ENCODE peak calls at places on chromosome 4, in ten cellular contexts. One of them, this sample, is unnamed.

GRCh38 chr4:182752158-182752910 is 164.9 kb downstream of the DCTD start:
- DNase-seq in right lobe of liver: no peak
- DNase-seq in HepG2: no peak
- DNase-seq in Peyer's patch: no peak
- DNase-seq in prostate gland: no peak
- DNase-seq in ovary: no peak
- DNase-seq in tibial nerve: no peak
- DNase-seq in A549: no peak
- DNase-seq in sigmoid colon: no peak
- DNase-seq in IMR-90: peak
- DNase-seq in this sample: no peak

GRCh38 chr4:145804134-145804533 is 124.2 kb downstream of the C4orf51 start:
- DNase-seq in prostate gland: peak
- DNase-seq in A549: no peak
- DNase-seq in HepG2: peak
- DNase-seq in sigmoid colon: no peak
- DNase-seq in tibial nerve: no peak
- DNase-seq in right lobe of liver: no peak
- DNase-seq in Peyer's patch: no peak
- DNase-seq in ovary: no peak
- DNase-seq in IMR-90: peak
- DNase-seq in this sample: peak

GRCh38 chr4:76691767-76692689 is 205.9 kb downstream of the SOWAHB start:
- DNase-seq in HepG2: no peak
- DNase-seq in Peyer's patch: peak
- DNase-seq in tibial nerve: no peak
- DNase-seq in A549: no peak
- DNase-seq in prostate gland: no peak
- DNase-seq in right lobe of liver: no peak
- DNase-seq in sigmoid colon: no peak
- DNase-seq in ovary: no peak
- DNase-seq in IMR-90: no peak
- DNase-seq in this sample: no peak

GRCh38 chr4:30454504-30454903 is 265.7 kb upstream of the PCDH7 start:
- DNase-seq in sigmoid colon: no peak
- DNase-seq in prostate gland: no peak
- DNase-seq in IMR-90: no peak
- DNase-seq in A549: no peak
- DNase-seq in right lobe of liver: no peak
- DNase-seq in Peyer's patch: no peak
- DNase-seq in tibial nerve: no peak
- DNase-seq in HepG2: no peak
- DNase-seq in ovary: no peak
- DNase-seq in this sample: no peak

GRCh38 chr4:140049924-140050681 is 103.9 kb downstream of the MAML3 start:
- DNase-seq in right lobe of liver: no peak
- DNase-seq in Peyer's patch: no peak
- DNase-seq in sigmoid colon: no peak
- DNase-seq in HepG2: no peak
- DNase-seq in tibial nerve: no peak
- DNase-seq in IMR-90: peak
- DNase-seq in A549: peak
- DNase-seq in ovary: no peak
- DNase-seq in prostate gland: no peak
- DNase-seq in this sample: no peak

GRCh38 chr4:138775890-138776289 is 239.7 kb upstream of the NOCT start:
- DNase-seq in ovary: no peak
- DNase-seq in HepG2: no peak
- DNase-seq in sigmoid colon: no peak
- DNase-seq in tibial nerve: no peak
- DNase-seq in right lobe of liver: no peak
- DNase-seq in prostate gland: no peak
- DNase-seq in Peyer's patch: no peak
- DNase-seq in A549: no peak
- DNase-seq in IMR-90: no peak
- DNase-seq in this sample: no peak

GRCh38 chr4:169272265-169272886 is 1.6 kb upstream of the SH3RF1 start:
- DNase-seq in right lobe of liver: no peak
- DNase-seq in ovary: no peak
- DNase-seq in HepG2: no peak
- DNase-seq in IMR-90: peak
- DNase-seq in sigmoid colon: no peak
- DNase-seq in tibial nerve: no peak
- DNase-seq in prostate gland: no peak
- DNase-seq in Peyer's patch: no peak
- DNase-seq in A549: no peak
- DNase-seq in this sample: no peak

GRCh38 chr4:1109898-1110506 is 3.4 kb downstream of the RNF212 start:
- DNase-seq in HepG2: peak
- DNase-seq in sigmoid colon: no peak
- DNase-seq in prostate gland: no peak
- DNase-seq in right lobe of liver: no peak
- DNase-seq in ovary: no peak
- DNase-seq in Peyer's patch: no peak
- DNase-seq in tibial nerve: no peak
- DNase-seq in A549: peak
- DNase-seq in IMR-90: no peak
- DNase-seq in this sample: no peak

GRCh38 chr4:145498430-145498829 is 16.8 kb downstream of the SMAD1 start:
- DNase-seq in A549: no peak
- DNase-seq in ovary: no peak
- DNase-seq in HepG2: no peak
- DNase-seq in IMR-90: no peak
- DNase-seq in sigmoid colon: no peak
- DNase-seq in right lobe of liver: no peak
- DNase-seq in prostate gland: no peak
- DNase-seq in tibial nerve: no peak
- DNase-seq in Peyer's patch: no peak
- DNase-seq in this sample: no peak

GRCh38 chr4:101850698-101851097 is 60.2 kb downstream of the BANK1 start:
- DNase-seq in prostate gland: no peak
- DNase-seq in tibial nerve: no peak
- DNase-seq in Peyer's patch: no peak
- DNase-seq in ovary: no peak
- DNase-seq in right lobe of liver: no peak
- DNase-seq in IMR-90: no peak
- DNase-seq in A549: no peak
- DNase-seq in sigmoid colon: no peak
- DNase-seq in HepG2: no peak
- DNase-seq in this sample: no peak

GRCh38 chr4:24594887-24595286 is 10.5 kb upstream of the DHX15 start:
- DNase-seq in Peyer's patch: no peak
- DNase-seq in sigmoid colon: no peak
- DNase-seq in ovary: no peak
- DNase-seq in right lobe of liver: no peak
- DNase-seq in HepG2: peak
- DNase-seq in IMR-90: peak
- DNase-seq in prostate gland: no peak
- DNase-seq in A549: peak
- DNase-seq in tibial nerve: no peak
- DNase-seq in this sample: no peak

GRCh38 chr4:118969359-118969758 is 80.7 kb downstream of the SYNPO2 start:
- DNase-seq in HepG2: peak
- DNase-seq in tibial nerve: peak
- DNase-seq in IMR-90: peak
- DNase-seq in A549: peak
- DNase-seq in ovary: peak
- DNase-seq in prostate gland: peak
- DNase-seq in right lobe of liver: no peak
- DNase-seq in sigmoid colon: peak
- DNase-seq in Peyer's patch: peak
- DNase-seq in this sample: peak

GRCh38 chr4:6584865-6585264 is 9.9 kb downstream of the MAN2B2 start:
- DNase-seq in sigmoid colon: no peak
- DNase-seq in Peyer's patch: no peak
- DNase-seq in ovary: no peak
- DNase-seq in A549: no peak
- DNase-seq in tibial nerve: no peak
- DNase-seq in HepG2: no peak
- DNase-seq in IMR-90: no peak
- DNase-seq in prostate gland: no peak
- DNase-seq in right lobe of liver: no peak
- DNase-seq in this sample: no peak

GRCh38 chr4:118811832-118812231 is 24.1 kb downstream of the SEC24D start:
- DNase-seq in A549: no peak
- DNase-seq in tibial nerve: no peak
- DNase-seq in right lobe of liver: no peak
- DNase-seq in HepG2: no peak
- DNase-seq in prostate gland: no peak
- DNase-seq in Peyer's patch: no peak
- DNase-seq in ovary: no peak
- DNase-seq in sigmoid colon: no peak
- DNase-seq in IMR-90: no peak
- DNase-seq in this sample: no peak

DNA sequence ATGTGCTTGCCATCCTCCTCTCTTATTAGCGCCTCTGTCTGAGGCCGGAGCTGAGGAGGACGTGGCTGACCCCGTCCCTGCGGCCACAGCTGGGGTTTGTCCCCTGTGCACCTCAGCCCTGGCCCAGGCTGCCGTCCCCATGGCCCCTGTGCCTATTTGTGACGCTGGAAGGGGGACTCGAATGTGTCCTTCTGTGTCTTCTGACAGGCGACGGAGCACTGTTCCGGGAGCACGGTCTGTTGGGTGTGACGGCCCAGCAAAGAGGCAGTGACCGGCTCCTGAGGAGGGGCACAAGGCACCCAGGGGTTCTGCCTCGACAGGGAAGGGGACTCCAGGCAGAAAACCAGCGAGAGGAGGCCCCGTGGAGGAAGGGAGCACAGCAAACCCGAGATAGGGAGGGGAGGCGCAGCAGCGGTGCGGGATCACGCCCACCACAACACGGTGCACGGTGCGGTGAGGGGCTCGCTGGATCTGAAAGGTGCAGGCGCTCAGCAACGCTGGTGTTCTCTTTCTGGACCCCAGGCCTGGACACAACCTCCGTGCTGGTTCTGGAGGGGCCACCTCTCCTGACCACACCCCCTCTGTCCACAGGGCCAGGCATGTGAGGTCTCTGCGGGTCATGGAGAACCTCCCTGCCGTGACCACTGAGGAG is 5.6 kb downstream of the SH3TC1 start:
- DNase-seq in IMR-90: no peak
- DNase-seq in right lobe of liver: no peak
- DNase-seq in Peyer's patch: no peak
- DNase-seq in ovary: no peak
- DNase-seq in prostate gland: no peak
- DNase-seq in A549: no peak
- DNase-seq in sigmoid colon: no peak
- DNase-seq in HepG2: no peak
- DNase-seq in tibial nerve: no peak
- DNase-seq in this sample: no peak
- H3K4me3 ChIP-seq in IMR-90: no peak
- H3K4me3 ChIP-seq in right lobe of liver: no peak
- H3K4me3 ChIP-seq in Peyer's patch: no peak
- H3K4me3 ChIP-seq in ovary: no peak
- H3K4me3 ChIP-seq in prostate gland: no peak
- H3K4me3 ChIP-seq in A549: no peak
- H3K4me3 ChIP-seq in sigmoid colon: no peak
- H3K4me3 ChIP-seq in HepG2: no peak
- H3K4me3 ChIP-seq in tibial nerve: no peak
- H3K4me3 ChIP-seq in this sample: no peak

DNA sequence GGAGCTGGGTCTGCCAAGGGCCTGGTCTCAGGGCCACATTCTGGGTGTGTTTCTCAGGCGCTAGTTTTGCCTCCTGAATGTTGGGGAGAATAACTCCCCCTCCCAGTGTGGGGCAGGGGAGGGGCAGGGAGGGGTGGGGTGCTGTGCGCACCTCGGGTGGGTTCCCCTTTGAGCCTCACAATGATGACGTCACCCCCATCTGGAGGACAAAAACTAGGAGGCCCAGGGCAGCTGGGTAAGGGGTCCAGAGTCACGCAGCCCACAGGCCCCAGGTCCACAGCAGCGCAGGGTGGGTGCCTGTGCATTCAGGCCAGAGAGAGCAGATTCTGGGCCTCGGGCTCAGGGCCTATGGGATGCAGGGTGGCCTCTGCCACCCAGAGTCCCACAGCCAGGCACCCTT is 23.7 kb upstream of the HMX1 start:
- DNase-seq in tibial nerve: no peak
- DNase-seq in prostate gland: no peak
- DNase-seq in sigmoid colon: no peak
- DNase-seq in ovary: no peak
- DNase-seq in IMR-90: no peak
- DNase-seq in right lobe of liver: no peak
- DNase-seq in HepG2: no peak
- DNase-seq in Peyer's patch: no peak
- DNase-seq in A549: no peak
- DNase-seq in this sample: no peak
- TF ChIP-seq CTCF in tibial nerve: no peak
- TF ChIP-seq CTCF in prostate gland: no peak
- TF ChIP-seq CTCF in sigmoid colon: no peak
- TF ChIP-seq CTCF in ovary: no peak
- TF ChIP-seq CTCF in IMR-90: no peak
- TF ChIP-seq CTCF in right lobe of liver: no peak
- TF ChIP-seq CTCF in HepG2: no peak
- TF ChIP-seq CTCF in Peyer's patch: no peak
- TF ChIP-seq CTCF in A549: no peak
- TF ChIP-seq CTCF in this sample: no peak

DNA sequence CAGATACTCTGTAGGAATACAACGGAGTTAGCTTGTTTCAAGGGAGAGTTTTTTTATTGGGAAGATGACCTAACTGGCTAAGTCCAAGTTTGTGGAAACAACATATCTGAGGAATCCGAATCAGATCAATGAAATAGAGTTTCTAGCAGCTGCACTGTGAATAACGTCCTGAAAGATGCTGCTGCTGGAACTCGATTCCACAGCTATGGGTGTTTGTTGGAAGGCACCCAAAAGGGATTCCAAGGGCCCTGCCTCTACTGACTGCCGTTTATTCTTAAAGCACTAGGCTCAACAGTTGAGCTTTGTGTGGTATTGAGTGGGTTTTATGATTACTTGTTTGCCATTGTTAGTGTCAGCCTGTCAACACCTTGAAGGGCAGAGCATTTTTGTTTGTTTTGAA is 6.6 kb upstream of the GBA3 start:
- DNase-seq in A549: no peak
- DNase-seq in IMR-90: no peak
- DNase-seq in HepG2: no peak
- DNase-seq in sigmoid colon: no peak
- DNase-seq in right lobe of liver: no peak
- DNase-seq in ovary: no peak
- DNase-seq in Peyer's patch: no peak
- DNase-seq in tibial nerve: no peak
- DNase-seq in prostate gland: no peak
- DNase-seq in this sample: no peak
- TF ChIP-seq POLR2A in A549: no peak
- TF ChIP-seq POLR2A in IMR-90: no peak
- TF ChIP-seq POLR2A in HepG2: no peak
- TF ChIP-seq POLR2A in sigmoid colon: no peak
- TF ChIP-seq POLR2A in right lobe of liver: no peak
- TF ChIP-seq POLR2A in ovary: no peak
- TF ChIP-seq POLR2A in Peyer's patch: no peak
- TF ChIP-seq POLR2A in tibial nerve: no peak
- TF ChIP-seq POLR2A in prostate gland: no peak
- TF ChIP-seq POLR2A in this sample: no peak

DNA sequence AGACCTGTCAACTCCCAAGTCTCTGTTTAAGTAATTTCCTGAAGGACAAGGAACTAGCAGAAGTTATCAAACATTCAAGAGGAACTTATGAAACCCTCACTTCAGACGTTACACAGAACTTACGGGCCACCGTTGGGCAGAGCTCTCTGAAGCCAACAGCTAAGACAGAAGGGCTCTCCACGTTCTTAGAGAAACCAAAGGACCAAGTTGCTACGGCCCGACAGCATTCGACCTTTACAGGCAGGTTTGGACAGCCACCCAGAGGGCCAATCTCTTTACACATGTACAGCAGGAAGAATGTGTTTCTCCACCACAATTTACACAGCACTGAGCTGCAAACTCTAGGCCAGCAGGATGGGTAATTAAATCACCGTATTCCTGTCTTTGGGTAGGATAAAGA is 705.1 kb upstream of the GRID2 start:
- DNase-seq in Peyer's patch: no peak
- DNase-seq in HepG2: no peak
- DNase-seq in A549: no peak
- DNase-seq in prostate gland: no peak
- DNase-seq in tibial nerve: no peak
- DNase-seq in IMR-90: no peak
- DNase-seq in right lobe of liver: no peak
- DNase-seq in ovary: no peak
- DNase-seq in sigmoid colon: peak
- DNase-seq in this sample: no peak
- H3K4me3 ChIP-seq in Peyer's patch: no peak
- H3K4me3 ChIP-seq in HepG2: no peak
- H3K4me3 ChIP-seq in A549: no peak
- H3K4me3 ChIP-seq in prostate gland: no peak
- H3K4me3 ChIP-seq in tibial nerve: no peak
- H3K4me3 ChIP-seq in IMR-90: no peak
- H3K4me3 ChIP-seq in right lobe of liver: no peak
- H3K4me3 ChIP-seq in ovary: no peak
- H3K4me3 ChIP-seq in sigmoid colon: no peak
- H3K4me3 ChIP-seq in this sample: no peak

This sample was measured in thyroid gland.